ENCODE peak calls at places on chromosomes 11 and 22, in four cellular contexts. Q is fibroblast of pulmonary artery, I is OCI-LY7, K is astrocyte of the spinal cord. V is an unnamed sample.

GRCh38 chr22:42519544-42520237 is at the start of gene RRP7A:
- DNase-seq in Q (peak; percentile 60), I (peak; percentile 85), K (peak; percentile 71), V (peak; percentile 72)

GRCh38 chr22:17087176-17088131 is 2.7 kb downstream of the IL17RA start:
- DNase-seq in Q (peak; percentile 45), I (peak; percentile 87), K (peak; percentile 77), V (peak; percentile 63)

GRCh38 chr11:86365566-86365965 is 9.1 kb upstream of the CCDC81 start:
- DNase-seq in Q (no peak), I (no peak), K (no peak), V (peak; percentile 54)

GRCh38 chr11:117457031-117457785 is 129.6 kb downstream of the CEP164 start:
- DNase-seq in Q (no peak), I (no peak), K (no peak), V (no peak)

GRCh38 chr11:93652161-93652597 is 9.3 kb upstream of the CEP295 start:
- DNase-seq in Q (peak; percentile 66), I (peak; percentile 43), K (peak; percentile 60), V (peak; percentile 52)

GRCh38 chr11:118522571-118523072 is 4.7 kb upstream of the TTC36 start:
- DNase-seq in Q (peak; percentile 57), I (no peak), K (peak; percentile 27), V (peak; percentile 29)

GRCh38 chr11:65291613-65292012 is 23.1 kb upstream of the CDC42EP2 start:
- DNase-seq in Q (peak; percentile 73), I (no peak), K (peak; percentile 67), V (peak; percentile 84)

GRCh38 chr22:20542736-20543135 is 35.3 kb downstream of the MED15 start:
- DNase-seq in Q (no peak), I (no peak), K (no peak), V (peak; percentile 71)

GRCh38 chr11:117039897-117040296 is 58.3 kb downstream of the SIK3 start:
- DNase-seq in Q (no peak), I (peak; percentile 18), K (no peak), V (no peak)

GRCh38 chr11:69009441-69010211 is 3.4 kb downstream of the MRGPRF start:
- DNase-seq in Q (no peak), I (no peak), K (no peak), V (no peak)

GRCh38 chr11:134524201-134524600 is 112.2 kb upstream of the B3GAT1 start:
- DNase-seq in Q (no peak), I (no peak), K (no peak), V (no peak)

GRCh38 chr11:8282621-8283509 is 19.2 kb upstream of the LMO1 start:
- DNase-seq in Q (no peak), I (no peak), K (no peak), V (no peak)

GRCh38 chr11:119832536-119832935 is 103.5 kb upstream of the NECTIN1 start:
- DNase-seq in Q (no peak), I (no peak), K (no peak), V (peak; percentile 42)

GRCh38 chr11:77040401-77040777 is 6.2 kb downstream of the B3GNT6 start:
- DNase-seq in Q (no peak), I (no peak), K (no peak), V (no peak)

GRCh38 chr11:129315781-129316579 is 59.7 kb upstream of the BARX2 start:
- DNase-seq in Q (no peak), I (no peak), K (no peak), V (no peak)

GRCh38 chr11:125275905-125276634 is 111.5 kb downstream of the PKNOX2 start:
- DNase-seq in Q (peak; percentile 72), I (no peak), K (peak; percentile 42), V (no peak)

GRCh38 chr22:46941958-46942815 is 179.7 kb downstream of the TBC1D22A start:
- DNase-seq in Q (no peak), I (no peak), K (no peak), V (peak; percentile 44)

GRCh38 chr11:106813803-106814202 is 204.5 kb downstream of the GUCY1A2 start:
- DNase-seq in Q (no peak), I (no peak), K (no peak), V (no peak)

GRCh38 chr22:44536411-44536810 is 38.4 kb upstream of the RTL6 start:
- DNase-seq in Q (no peak), I (no peak), K (no peak), V (no peak)

GRCh38 chr11:113796663-113797259 is 17.2 kb downstream of the CLDN25 start:
- DNase-seq in Q (peak; percentile 59), I (peak; percentile 37), K (peak; percentile 52), V (peak; percentile 57)

GRCh38 chr11:77062924-77063323 is 3.8 kb upstream of the CAPN5 start:
- DNase-seq in Q (no peak), I (no peak), K (no peak), V (no peak)

GRCh38 chr11:68354181-68354872 is 41.9 kb downstream of the LRP5 start:
- DNase-seq in Q (peak; percentile 85), I (no peak), K (peak; percentile 93), V (peak; percentile 99)

GRCh38 chr11:64742940-64743590 is 877 bp downstream of the RASGRP2 start:
- DNase-seq in Q (peak; percentile 32), I (peak; percentile 70), K (no peak), V (peak; percentile 32)

GRCh38 chr22:25881353-25881752 is 139.4 kb downstream of the MYO18B start:
- DNase-seq in Q (no peak), I (no peak), K (no peak), V (no peak)

GRCh38 chr22:25882366-25882765 is 140.4 kb downstream of the MYO18B start:
- DNase-seq in Q (no peak), I (no peak), K (no peak), V (no peak)

GRCh38 chr22:25878933-25879332 is 136.9 kb downstream of the MYO18B start:
- DNase-seq in Q (no peak), I (no peak), K (no peak), V (no peak)

GRCh38 chr22:25884121-25884520 is 142.1 kb downstream of the MYO18B start:
- DNase-seq in Q (no peak), I (no peak), K (no peak), V (no peak)

GRCh38 chr22:25880524-25880923 is 138.5 kb downstream of the MYO18B start:
- DNase-seq in Q (no peak), I (peak; percentile 11), K (no peak), V (no peak)
- TF ChIP-seq CTCF in Q (no peak), I (peak; percentile 55), K (no peak), V (no peak)

GRCh38 chr11:16986434-16987204 is 27.6 kb downstream of the PLEKHA7 start:
- DNase-seq in Q (no peak), I (peak; percentile 5), K (peak; percentile 19), V (no peak)
- H3K4me3 ChIP-seq in Q (no peak overlapping the region), I (no peak overlapping the region), K (no peak overlapping the region), V (no peak overlapping the region)

GRCh38 chr11:12050470-12050891 is 42.1 kb upstream of the DKK3 start:
- DNase-seq in Q (no peak), I (no peak), K (peak; percentile 65), V (peak; percentile 40)

GRCh38 chr11:12050911-12051667 is 42.7 kb upstream of the DKK3 start:
- DNase-seq in Q (no peak), I (no peak), K (no peak), V (no peak)

GRCh38 chr11:12056112-12056511 is 47.7 kb upstream of the DKK3 start:
- DNase-seq in Q (no peak), I (no peak), K (no peak), V (no peak)

GRCh38 chr11:12053606-12054361 is 45.4 kb upstream of the DKK3 start:
- DNase-seq in Q (peak; percentile 86), I (no peak), K (no peak), V (peak; percentile 94)

DNA sequence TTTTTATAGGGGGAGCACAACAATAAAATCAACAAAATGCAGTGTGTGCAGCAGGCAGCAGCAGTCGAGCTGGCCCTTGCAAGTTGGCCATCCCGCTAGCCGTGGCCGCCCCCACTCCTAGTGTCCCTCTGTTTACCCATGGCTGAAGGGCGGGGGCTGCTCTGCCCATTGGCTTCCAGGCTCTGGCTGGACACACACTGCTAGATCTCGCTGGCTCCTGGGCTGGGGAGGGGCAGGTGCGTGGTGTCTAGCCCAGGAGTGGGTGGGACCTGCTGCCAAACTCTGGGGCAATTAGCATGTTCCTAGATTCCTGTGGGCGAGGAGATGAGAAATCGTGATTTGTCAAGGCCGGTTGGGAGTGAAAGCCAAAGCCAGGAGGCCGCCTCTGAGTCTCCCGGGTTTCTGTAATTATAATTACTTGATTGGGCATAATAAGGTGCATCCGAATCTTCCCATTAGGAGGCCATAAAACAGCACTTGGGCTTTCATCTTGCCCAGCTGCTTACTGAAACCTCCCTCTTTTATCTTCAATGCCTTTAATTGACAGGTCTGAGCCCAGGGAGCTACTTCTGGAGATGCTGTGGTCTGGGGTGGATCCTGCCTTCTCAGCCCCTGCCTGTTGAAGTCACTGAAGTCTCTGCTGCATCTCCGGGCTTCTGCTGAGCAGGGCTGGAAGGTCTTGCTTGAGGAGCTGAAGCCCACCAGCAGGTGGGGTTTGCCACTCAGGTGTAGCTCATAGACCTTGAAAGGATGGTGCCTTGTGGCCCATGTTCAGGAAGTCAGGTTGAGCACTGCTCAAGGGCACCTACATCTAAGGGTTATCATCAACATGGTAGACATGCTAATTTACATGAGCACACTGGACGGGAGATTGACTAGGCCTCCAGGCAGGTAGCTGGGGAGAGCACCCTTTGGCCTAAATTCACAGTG is 44.5 kb upstream of the DKK3 start:
- DNase-seq in Q (no peak), I (no peak), K (no peak), V (no peak)
- TF ChIP-seq CTCF in Q (peak; percentile 6), I (no peak), K (peak; percentile 23), V (no peak)

GRCh38 chr22:36761553-36762240 is 14.2 kb downstream of the IFT27 start:
- DNase-seq in Q (no peak), I (no peak), K (no peak), V (no peak)

GRCh38 chr22:36764060-36764459 is 11.9 kb downstream of the IFT27 start:
- DNase-seq in Q (no peak), I (no peak), K (no peak), V (no peak)

GRCh38 chr22:36763576-36763975 is 12.3 kb downstream of the IFT27 start:
- DNase-seq in Q (no peak), I (no peak), K (no peak), V (no peak)

GRCh38 chr22:36764641-36765040 is 11.3 kb downstream of the IFT27 start:
- DNase-seq in Q (no peak), I (no peak), K (no peak), V (no peak)

GRCh38 chr22:36762687-36763260 is 13.1 kb downstream of the IFT27 start:
- DNase-seq in Q (peak; percentile 45), I (no peak), K (no peak), V (peak; percentile 85)
- H3K4me3 ChIP-seq in Q (no peak overlapping the region), I (no peak overlapping the region), K (no peak overlapping the region), V (no peak overlapping the region)

V was measured in AG10803.